ENCODE peak calls at places on chromosomes 12 and 14, in seven cellular contexts. O, E, U, N, Q, S and Y are unnamed samples. For H3K36me3, the result is how much of the 10 kb centered on the place peaks cover.

GRCh38 chr12:39505025-39505424 is 62.1 kb upstream of the KIF21A start:
- DNase-seq in U (no peak), S (no peak), N (no peak), Q (no peak), E (no peak), O (no peak), Y (no peak)

GRCh38 chr14:23481362-23481970 is 12.0 kb downstream of the NGDN start:
- DNase-seq in N (no peak), U (no peak), Q (no peak), O (no peak), S (no peak), E (no peak), Y (no peak)

GRCh38 chr14:47278233-47278842 is 397.1 kb downstream of the MDGA2 start:
- DNase-seq in U (no peak), S (no peak), E (no peak), N (peak), O (no peak), Q (peak), Y (no peak)

GRCh38 chr14:103880334-103880985 is 33.1 kb upstream of the PPP1R13B start:
- DNase-seq in Q (peak), N (peak), O (peak), E (no peak), S (peak), U (peak), Y (peak)

GRCh38 chr14:88838015-88838414 is 13.6 kb downstream of the TTC8 start:
- DNase-seq in E (no peak), O (no peak), Q (no peak), S (no peak), N (no peak), U (no peak), Y (no peak)

GRCh38 chr12:6824962-6825381 is 3.2 kb upstream of the P3H3 start:
- DNase-seq in N (no peak), Q (no peak), O (no peak), E (no peak), U (no peak), S (no peak), Y (no peak)

GRCh38 chr12:56591961-56592360 is 38.2 kb downstream of the BAZ2A start:
- DNase-seq in E (no peak), Q (no peak), U (no peak), O (no peak), S (no peak), N (no peak), Y (no peak)

GRCh38 chr12:80041071-80041470 is 58.3 kb upstream of the OTOGL start:
- DNase-seq in S (no peak), E (no peak), N (no peak), O (no peak), U (no peak), Q (no peak), Y (no peak)

GRCh38 chr14:30673071-30673470 is 51.0 kb downstream of the SCFD1 start:
- DNase-seq in S (no peak), U (no peak), N (no peak), O (no peak), E (no peak), Q (no peak), Y (no peak)

GRCh38 chr12:75848961-75849360 is 182.6 kb downstream of the PHLDA1 start:
- DNase-seq in O (no peak), U (no peak), Q (no peak), S (no peak), N (no peak), E (no peak), Y (no peak)

GRCh38 chr14:61498811-61499210 is 177.4 kb downstream of the PRKCH start:
- DNase-seq in N (no peak), E (no peak), O (no peak), Q (no peak), S (no peak), U (no peak), Y (no peak)

GRCh38 chr12:11773889-11774677 is 124.6 kb downstream of the ETV6 start:
- DNase-seq in N (no peak), U (no peak), S (no peak), E (no peak), Q (no peak), O (peak), Y (no peak)

GRCh38 chr12:3661028-3661427 is 91.9 kb downstream of the CRACR2A start:
- DNase-seq in E (no peak), S (no peak), N (no peak), O (no peak), Q (no peak), U (no peak), Y (no peak)

GRCh38 chr12:227923-228845 is 14.2 kb upstream of the SLC6A12 start:
- DNase-seq in N (no peak), U (no peak), S (no peak), E (no peak), O (no peak), Q (no peak), Y (peak)

GRCh38 chr14:89956294-89957009 is 725 bp downstream of the TDP1 start:
- DNase-seq in U (peak), Q (peak), S (no peak), N (peak), E (peak), O (peak), Y (peak)

GRCh38 chr12:2813573-2814185 is 1.2 kb downstream of the ITFG2 start:
- DNase-seq in U (no peak), E (no peak), N (peak), Q (peak), S (no peak), O (peak), Y (no peak)

GRCh38 chr14:103198429-103199140 is 75.3 kb downstream of the TNFAIP2 start:
- DNase-seq in S (no peak), Q (peak), U (no peak), N (no peak), E (no peak), O (no peak), Y (peak)

GRCh38 chr14:104218361-104219180 is 80.2 kb downstream of the KIF26A start:
- DNase-seq in Q (no peak), U (no peak), S (no peak), E (no peak), N (no peak), O (no peak), Y (no peak)

GRCh38 chr12:44000309-44000952 is 164.6 kb downstream of the TMEM117 start:
- DNase-seq in U (no peak), Q (no peak), O (no peak), S (no peak), E (no peak), N (peak), Y (no peak)

GRCh38 chr12:31431721-31432120 is 105.8 kb upstream of the SINHCAF start:
- DNase-seq in S (no peak), O (no peak), E (no peak), U (no peak), N (no peak), Q (no peak), Y (no peak)

GRCh38 chr12:131203666-131204415 is 250.1 kb downstream of the ADGRD1 start:
- DNase-seq in S (peak), U (no peak), O (no peak), E (no peak), Q (no peak), N (no peak), Y (no peak)

GRCh38 chr12:29148065-29148957 is 767 bp upstream of the FAR2 start:
- DNase-seq in E (no peak), Q (peak), N (peak), O (no peak), S (no peak), U (peak), Y (no peak)

GRCh38 chr14:65832431-65833253 is 420.1 kb downstream of the FUT8 start:
- DNase-seq in U (no peak), S (no peak), N (no peak), Q (peak), O (no peak), E (no peak), Y (no peak)

GRCh38 chr14:73752297-73752992 is 38.3 kb upstream of the PNMA1 start:
- DNase-seq in S (no peak), N (no peak), E (no peak), U (peak), O (peak), Q (no peak), Y (no peak)

GRCh38 chr14:75101491-75101890 is 25.4 kb downstream of the NEK9 start:
- DNase-seq in Q (no peak), N (no peak), O (peak), U (no peak), S (no peak), E (no peak), Y (no peak)

GRCh38 chr14:75095690-75096089 is 26.2 kb downstream of the ZC2HC1C start:
- DNase-seq in N (no peak), S (no peak), O (no peak), Q (no peak), E (no peak), U (no peak), Y (no peak)

GRCh38 chr14:75096959-75097358 is 27.5 kb downstream of the ZC2HC1C start:
- DNase-seq in O (no peak), N (no peak), U (no peak), S (no peak), Q (no peak), E (no peak), Y (no peak)

GRCh38 chr14:75098682-75099081 is 28.2 kb downstream of the NEK9 start:
- DNase-seq in S (no peak), E (no peak), O (no peak), Q (no peak), N (no peak), U (no peak), Y (no peak)

GRCh38 chr14:75098209-75098608 is 28.6 kb downstream of the NEK9 start:
- DNase-seq in U (no peak), N (no peak), E (no peak), Q (no peak), S (no peak), O (no peak), Y (no peak)
- H3K36me3 ChIP-seq in U (half or more), N (under half), E (under half), Q (half or more), S (half or more), O (under half), Y (half or more)

GRCh38 chr12:54430471-54431075 is 11.5 kb upstream of the ITGA5 start:
- DNase-seq in O (no peak), N (no peak), E (no peak), S (no peak), U (no peak), Q (no peak), Y (no peak)

GRCh38 chr12:54429014-54429471 is 10.0 kb upstream of the ITGA5 start:
- DNase-seq in Q (no peak), S (no peak), E (no peak), O (no peak), N (no peak), U (no peak), Y (no peak)

GRCh38 chr12:54432815-54433164 is 13.7 kb upstream of the ITGA5 start:
- DNase-seq in U (no peak), E (no peak), S (no peak), O (no peak), Q (no peak), N (no peak), Y (no peak)

GRCh38 chr12:54428050-54429013 is 9.3 kb upstream of the ITGA5 start:
- DNase-seq in Q (no peak), O (no peak), E (no peak), U (no peak), S (no peak), N (no peak), Y (no peak)

DNA sequence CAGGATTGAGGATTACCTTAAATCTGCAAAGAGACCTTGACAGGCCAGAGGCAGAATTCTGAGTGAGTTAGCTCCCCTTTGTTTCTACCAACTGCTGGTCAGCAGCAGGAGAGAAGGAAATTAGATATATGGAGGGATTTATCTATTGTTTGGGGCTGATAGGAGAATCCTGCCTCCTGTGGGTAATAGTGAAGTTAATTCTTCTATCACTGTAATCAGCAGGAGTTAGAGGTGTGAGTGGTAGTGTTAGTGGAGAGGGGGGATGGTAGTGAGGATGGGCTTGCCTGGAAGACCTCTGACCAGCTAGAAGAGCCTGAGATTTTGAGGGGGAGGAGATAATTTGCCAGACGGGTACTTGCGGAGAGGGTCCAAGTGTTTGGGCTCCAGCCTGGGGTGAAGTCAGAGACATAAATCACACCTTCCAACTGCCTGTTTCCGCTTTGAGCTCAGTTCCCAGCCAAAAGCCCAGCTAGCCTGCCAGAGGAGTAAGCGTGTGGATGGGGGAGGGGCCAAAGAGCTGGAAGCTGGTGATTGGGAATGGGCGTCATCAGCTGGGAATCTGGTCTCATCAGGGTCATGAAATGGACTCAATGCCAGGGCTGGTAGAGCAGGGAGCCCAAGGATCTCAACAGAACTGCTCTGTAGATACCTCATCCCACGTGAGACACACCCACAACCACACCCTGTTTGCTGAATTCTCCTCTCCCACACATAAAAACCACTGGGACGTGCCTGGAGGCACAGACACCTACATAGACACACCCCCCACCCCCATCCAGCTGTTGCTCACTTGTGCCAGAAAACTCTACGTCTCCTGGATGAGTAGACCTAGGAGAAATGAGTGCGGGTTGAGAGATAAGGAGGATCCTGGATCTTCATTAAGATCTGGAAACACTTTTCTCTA is 13.1 kb upstream of the ITGA5 start:
- DNase-seq in Q (no peak), N (no peak), U (peak), E (no peak), S (no peak), O (no peak), Y (peak)
- H3K27ac ChIP-seq in Q (no peak), N (no peak), U (peak), E (no peak), S (peak), O (no peak), Y (peak)

DNA sequence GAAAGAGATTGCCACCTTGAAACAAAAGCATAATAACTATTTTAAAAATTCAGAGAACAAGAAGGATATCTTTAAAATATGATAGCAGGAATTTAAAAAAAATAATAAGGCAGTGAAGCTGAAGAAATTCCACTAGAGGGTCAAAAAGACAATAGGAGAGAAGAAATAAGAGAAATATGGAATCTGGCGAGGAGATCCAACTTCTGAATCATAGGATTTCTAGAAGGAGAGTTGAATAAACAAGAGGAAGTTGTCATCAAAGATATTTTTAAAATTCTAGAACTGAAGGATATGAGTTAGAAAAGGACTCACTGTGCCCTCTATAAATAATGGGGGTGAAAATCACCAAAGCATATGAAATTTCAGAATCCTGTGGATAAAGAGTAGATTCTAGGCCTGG is 26.8 kb upstream of the TOMM20L start:
- DNase-seq in S (no peak), N (no peak), O (no peak), E (no peak), U (no peak), Q (no peak), Y (no peak)
- H3K36me3 ChIP-seq in S (under half), N (under half), O (under half), E (under half), U (half or more), Q (half or more), Y (half or more)

DNA sequence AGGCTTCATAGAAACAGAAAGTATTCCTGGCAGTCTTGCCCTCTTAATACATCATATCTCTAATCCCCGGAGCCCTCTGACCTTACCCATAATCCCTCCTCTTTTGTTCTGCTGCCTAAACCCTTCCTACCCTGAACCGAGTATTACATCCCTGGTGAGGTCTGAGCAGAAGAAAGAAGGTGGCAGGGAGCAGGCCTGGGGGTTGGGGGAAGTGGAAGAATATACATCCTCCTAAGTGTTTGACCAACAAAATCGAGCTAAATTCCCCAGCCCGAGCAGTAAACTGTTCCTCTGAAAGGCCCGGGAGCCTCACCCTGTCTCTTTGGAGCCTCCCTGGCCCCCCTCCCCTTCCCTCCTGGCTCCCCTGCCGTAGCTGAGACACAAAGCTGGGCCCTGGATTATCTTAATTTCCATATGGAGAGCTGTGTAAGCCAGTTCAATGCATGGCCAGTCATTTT is 192.6 kb upstream of the LHX5 start:
- DNase-seq in O (no peak), N (no peak), Q (no peak), S (no peak), E (no peak), U (no peak), Y (no peak)
- H3K27ac ChIP-seq in O (no peak), N (no peak), Q (no peak), S (no peak), E (no peak), U (no peak), Y (no peak)

GRCh38 chr14:77549451-77549850 is 50.8 kb upstream of the ISM2 start:
- DNase-seq in U (no peak), E (no peak), O (no peak), S (no peak), Q (no peak), N (no peak), Y (no peak)
- H3K36me3 ChIP-seq in U (half or more), E (under half), O (under half), S (under half), Q (half or more), N (under half), Y (under half)

GRCh38 chr12:8992086-8992409 is 2.7 kb downstream of the KLRG1 start:
- DNase-seq in S (no peak), U (no peak), N (peak), E (no peak), O (no peak), Q (no peak), Y (no peak)
- H3K27ac ChIP-seq in S (no peak), U (no peak), N (peak), E (no peak), O (no peak), Q (no peak), Y (no peak)

GRCh38 chr14:105484069-105484996 is 2.4 kb upstream of the CRIP1 start:
- DNase-seq in O (no peak), E (no peak), U (peak), Q (no peak), N (peak), S (no peak), Y (peak)

GRCh38 chr14:105483300-105484068 is 3.2 kb upstream of the CRIP1 start:
- DNase-seq in S (no peak), U (peak), N (no peak), O (no peak), E (no peak), Q (no peak), Y (no peak)

GRCh38 chr14:105485720-105486332 is 860 bp upstream of the CRIP1 start:
- DNase-seq in E (no peak), S (no peak), U (peak), Q (no peak), O (no peak), N (peak), Y (no peak)

GRCh38 chr14:105486333-105486973 is at the start of gene CRIP1:
- DNase-seq in U (peak), S (no peak), E (no peak), O (no peak), N (no peak), Q (no peak), Y (no peak)

DNA sequence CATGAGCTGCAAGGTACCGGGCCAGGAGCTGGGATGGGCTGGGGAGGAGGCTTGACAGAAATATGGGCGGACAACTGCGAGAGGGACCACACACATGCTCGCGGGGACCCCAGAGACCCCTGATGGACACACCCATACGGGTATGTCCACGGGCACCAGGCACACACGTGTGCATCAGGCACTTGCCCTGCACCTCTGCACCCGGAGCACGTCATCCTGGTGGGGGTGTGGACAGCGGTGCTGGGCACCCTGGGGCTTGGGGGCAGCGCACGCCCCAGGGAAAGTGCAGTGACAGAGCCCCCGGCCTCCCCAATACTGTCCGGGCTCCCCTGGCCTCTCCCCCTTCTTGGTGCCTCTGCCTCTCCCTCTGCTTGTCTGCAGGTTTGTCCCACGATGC is 1.7 kb upstream of the CRIP1 start:
- DNase-seq in U (no peak), E (no peak), Q (no peak), N (peak), O (no peak), S (no peak), Y (no peak)
- H3K36me3 ChIP-seq in U (under half), E (under half), Q (under half), N (under half), O (under half), S (under half), Y (under half)

GRCh38 chr14:91329615-91330014 is 85.1 kb upstream of the GPR68 start:
- DNase-seq in U (no peak), N (no peak), Q (no peak), S (no peak), O (no peak), E (no peak), Y (no peak)
- H3K27ac ChIP-seq in U (no peak), N (peak), Q (no peak), S (no peak), O (no peak), E (no peak), Y (no peak)